ENCODE peak calls at places on chromosomes 2 and 18, in six cellular contexts. I is fibroblast of lung, G is spleen, M is neural progenitor cell, V is lower lobe of right lung, O is left lung. E is an unnamed sample.
A peak's percentile ranks its signal among the peaks of the same experiment; 100 is the strongest.

GRCh38 chr2:187529977-187530721 is 24.1 kb downstream of the TFPI start:
- DNase-seq in I (no peak), G (no peak), M (no peak), V (no peak), O (no peak), E (no peak)

GRCh38 chr2:44205169-44205568 is 36.5 kb downstream of the PPM1B start:
- DNase-seq in I (no peak), G (no peak), M (no peak), V (no peak), O (no peak), E (no peak)

GRCh38 chr2:238879621-238880377 is 31.9 kb downstream of the TWIST2 start:
- DNase-seq in I (no peak), G (peak; percentile 60), M (no peak), V (no peak), O (no peak), E (no peak)

GRCh38 chr2:85250045-85250444 is 77.7 kb downstream of the TGOLN2 start:
- DNase-seq in I (no peak), G (no peak), M (no peak), V (no peak), O (no peak), E (no peak)

GRCh38 chr2:204019572-204020501 is 83.3 kb downstream of the ICOS start:
- DNase-seq in I (peak; percentile 72), G (no peak), M (no peak), V (no peak), O (no peak), E (no peak)

GRCh38 chr18:48191494-48191893 is 217.7 kb downstream of the ZBTB7C start:
- DNase-seq in I (no peak), G (no peak), M (peak; percentile 36), V (no peak), O (no peak), E (no peak)

GRCh38 chr2:144259332-144259731 is 260.6 kb downstream of the ZEB2 start:
- DNase-seq in I (no peak), G (no peak), M (no peak), V (no peak), O (no peak), E (no peak)

GRCh38 chr2:239938651-239939486 is 86.3 kb downstream of the NDUFA10 start:
- DNase-seq in I (no peak), G (peak; percentile 59), M (no peak), V (peak; percentile 41), O (peak; percentile 29), E (peak; percentile 65)

GRCh38 chr2:28401-28975 is 17.8 kb downstream of the FAM110C start:
- DNase-seq in I (no peak), G (no peak), M (no peak), V (no peak), O (no peak), E (no peak)

GRCh38 chr2:178202927-178203326 is 8.6 kb downstream of the OSBPL6 start:
- DNase-seq in I (no peak), G (no peak), M (no peak), V (no peak), O (no peak), E (no peak)

GRCh38 chr2:178204987-178205386 is 10.7 kb downstream of the OSBPL6 start:
- DNase-seq in I (peak; percentile 21), G (no peak), M (no peak), V (no peak), O (no peak), E (no peak)

GRCh38 chr2:178199334-178199733 is 5.0 kb downstream of the OSBPL6 start:
- DNase-seq in I (no peak), G (no peak), M (no peak), V (no peak), O (no peak), E (no peak)

GRCh38 chr2:178197791-178198190 is 3.5 kb downstream of the OSBPL6 start:
- DNase-seq in I (no peak), G (no peak), M (no peak), V (no peak), O (no peak), E (no peak)

DNA sequence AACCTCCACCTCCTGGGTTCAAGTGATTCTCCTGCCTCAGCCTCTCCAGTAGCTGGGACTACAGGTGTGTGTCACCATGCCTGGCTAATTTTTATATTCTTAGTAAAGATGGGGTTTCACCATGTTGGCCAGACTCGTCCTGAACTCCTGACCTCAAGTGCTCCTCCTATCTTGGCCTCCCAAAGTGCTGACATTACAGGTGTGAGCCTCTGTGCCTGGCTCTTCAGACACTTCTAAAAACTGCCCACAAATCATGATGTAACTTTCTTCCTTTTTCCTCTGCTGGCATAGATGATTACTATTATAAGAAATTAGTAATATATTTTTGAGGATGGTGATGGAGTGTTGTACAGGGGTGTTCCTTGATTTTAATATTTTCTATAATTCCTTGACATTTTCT is 6.0 kb downstream of the OSBPL6 start:
- DNase-seq in I (no peak), G (no peak), M (no peak), V (no peak), O (no peak), E (no peak)
- H3K4me1 ChIP-seq in I (no peaks in the 10 kb centered on the region), G (no peaks in the 10 kb centered on the region), M (peaks cover 36% of the 10 kb centered on the region), V (peaks cover 6% of the 10 kb centered on the region), O (no peaks in the 10 kb centered on the region), E (no peaks in the 10 kb centered on the region)

DNA sequence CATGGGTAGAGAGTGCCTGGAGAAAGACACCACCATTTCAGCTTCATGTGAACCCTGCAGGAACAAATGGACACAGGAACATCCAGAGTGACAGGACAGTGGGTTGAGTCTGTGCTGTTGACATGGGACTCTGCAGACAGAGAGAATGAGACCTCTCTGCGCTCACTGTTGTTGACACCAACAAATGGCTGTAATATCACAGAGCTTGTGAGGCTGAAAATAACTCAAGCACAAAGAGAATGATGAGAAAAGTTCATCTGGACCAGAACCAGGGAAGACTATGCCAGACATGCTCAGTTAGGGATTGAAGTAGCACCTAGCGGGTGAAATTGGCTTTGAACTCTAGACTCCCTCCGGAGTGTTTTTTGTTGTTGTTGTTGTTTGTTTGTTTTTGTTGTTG is 37.0 kb upstream of the YWHAQ start:
- DNase-seq in I (no peak), G (no peak), M (no peak), V (no peak), O (no peak), E (no peak)
- H3K4me1 ChIP-seq in I (peaks cover 4% of the 10 kb centered on the region), G (no peaks in the 10 kb centered on the region), M (no peaks in the 10 kb centered on the region), V (no peaks in the 10 kb centered on the region), O (no peaks in the 10 kb centered on the region), E (no peaks in the 10 kb centered on the region)

GRCh38 chr2:233156001-233156400 is 95.5 kb upstream of the ATG16L1 start:
- DNase-seq in I (no peak), G (peak; percentile 48), M (no peak), V (no peak), O (no peak), E (no peak)
- H3K4me1 ChIP-seq in I (no peaks in the 10 kb centered on the region), G (no peaks in the 10 kb centered on the region), M (no peaks in the 10 kb centered on the region), V (no peaks in the 10 kb centered on the region), O (no peaks in the 10 kb centered on the region), E (no peaks in the 10 kb centered on the region)

GRCh38 chr2:28399289-28399688 is 6.6 kb downstream of the FOSL2 start:
- DNase-seq in I (no peak), G (no peak), M (no peak), V (no peak), O (peak; percentile 28), E (no peak)
- H3K4me1 ChIP-seq in I (peaks cover 18% of the 10 kb centered on the region), G (peaks cover 24% of the 10 kb centered on the region), M (peaks cover 18% of the 10 kb centered on the region), V (peaks cover 75% of the 10 kb centered on the region), O (peaks cover 25% of the 10 kb centered on the region), E (peaks cover 3% of the 10 kb centered on the region)

GRCh38 chr2:201546576-201546975 is 95.0 kb downstream of the STRADB start:
- DNase-seq in I (no peak), G (no peak), M (no peak), V (no peak), O (no peak), E (no peak)

GRCh38 chr2:201551901-201552300 is 91.4 kb downstream of the TMEM237 start:
- DNase-seq in I (no peak), G (no peak), M (no peak), V (no peak), O (no peak), E (no peak)
- H3K4me1 ChIP-seq in I (peaks cover under 1% of the 10 kb centered on the region), G (no peaks in the 10 kb centered on the region), M (no peaks in the 10 kb centered on the region), V (no peaks in the 10 kb centered on the region), O (no peaks in the 10 kb centered on the region), E (no peaks in the 10 kb centered on the region)

GRCh38 chr2:46967990-46968647 is 52.5 kb upstream of the MCFD2 start:
- DNase-seq in I (peak; percentile 92), G (no peak), M (no peak), V (peak; percentile 85), O (peak; percentile 88), E (peak; percentile 93)

GRCh38 chr2:46972438-46972837 is 56.8 kb upstream of the MCFD2 start:
- DNase-seq in I (no peak), G (no peak), M (no peak), V (no peak), O (no peak), E (no peak)

GRCh38 chr2:46973687-46974086 is 58.1 kb upstream of the MCFD2 start:
- DNase-seq in I (no peak), G (peak; percentile 57), M (no peak), V (no peak), O (no peak), E (no peak)

GRCh38 chr2:46971914-46972313 is 56.3 kb upstream of the MCFD2 start:
- DNase-seq in I (no peak), G (no peak), M (no peak), V (no peak), O (no peak), E (no peak)

GRCh38 chr2:46970334-46971288 is 55.0 kb upstream of the MCFD2 start:
- DNase-seq in I (peak; percentile 63), G (peak; percentile 79), M (no peak), V (peak; percentile 76), O (peak; percentile 74), E (peak; percentile 82)
- H3K4me1 ChIP-seq in I (peaks cover 30% of the 10 kb centered on the region), G (peaks cover 11% of the 10 kb centered on the region), M (no peaks in the 10 kb centered on the region), V (peaks cover 57% of the 10 kb centered on the region), O (peaks cover 29% of the 10 kb centered on the region), E (no peaks in the 10 kb centered on the region)

DNA sequence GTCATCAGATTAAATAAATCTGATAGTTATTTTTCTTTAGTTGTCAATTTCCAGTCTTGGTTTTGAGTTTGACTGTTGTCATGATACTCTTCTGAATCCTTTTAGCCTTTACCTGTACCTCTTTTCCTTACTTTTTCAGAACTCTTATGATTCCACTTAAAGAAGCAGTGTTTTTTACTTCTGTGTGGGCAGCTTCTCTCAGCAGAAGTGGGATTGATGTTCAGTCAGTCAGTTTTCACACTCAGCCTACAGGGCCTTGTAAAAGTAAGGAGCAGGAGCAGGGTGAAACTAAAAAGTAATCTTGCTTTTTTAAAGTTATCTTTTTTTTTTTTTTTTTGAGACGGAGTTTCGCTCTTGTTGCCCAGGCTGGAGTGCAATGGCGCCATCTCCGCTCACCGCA is 75.1 kb downstream of the HAUS1 start:
- DNase-seq in I (no peak), G (no peak), M (no peak), V (no peak), O (no peak), E (no peak)
- H3K4me1 ChIP-seq in I (no peaks in the 10 kb centered on the region), G (peaks cover 29% of the 10 kb centered on the region), M (peaks cover 23% of the 10 kb centered on the region), V (peaks cover 46% of the 10 kb centered on the region), O (peaks cover 14% of the 10 kb centered on the region), E (peaks cover 3% of the 10 kb centered on the region)

E was measured in aorta.